ENCODE peak calls at places on chromosomes 13 and 19, in ten cellular contexts. One of them, this sample, is unnamed.

GRCh38 chr19:41575998-41576397 is at the start of gene CEACAM21:
- DNase-seq in NCI-H1092: no peak
- DNase-seq in RWPE1: no peak
- DNase-seq in dermis microvascular lymphatic vessel endothelial cell: peak
- DNase-seq in fibroblast of gingiva: no peak
- DNase-seq in activated naive CD4-positive, alpha-beta T cell treated with anti-CD3 and anti-CD28 coated beads, Interleukin-2, amount 50 U/mL, for 16 hours: peak
- DNase-seq in activated CD8-positive, alpha-beta memory T cell treated with anti-CD3 and anti-CD28 coated beads for 1 hour: no peak
- DNase-seq in foreskin fibroblast: no peak
- DNase-seq in heart left ventricle: peak
- DNase-seq in neural crest cell: no peak
- DNase-seq in this sample: no peak

GRCh38 chr19:35555301-35556005 is 8.0 kb downstream of the ATP4A start:
- DNase-seq in dermis microvascular lymphatic vessel endothelial cell: peak
- DNase-seq in activated CD8-positive, alpha-beta memory T cell treated with anti-CD3 and anti-CD28 coated beads for 1 hour: no peak
- DNase-seq in heart left ventricle: no peak
- DNase-seq in activated naive CD4-positive, alpha-beta T cell treated with anti-CD3 and anti-CD28 coated beads, Interleukin-2, amount 50 U/mL, for 16 hours: no peak
- DNase-seq in fibroblast of gingiva: no peak
- DNase-seq in NCI-H1092: no peak
- DNase-seq in foreskin fibroblast: peak
- DNase-seq in neural crest cell: no peak
- DNase-seq in RWPE1: no peak
- DNase-seq in this sample: no peak

GRCh38 chr19:42601811-42602443 is 7.2 kb upstream of the CEACAM8 start:
- DNase-seq in activated CD8-positive, alpha-beta memory T cell treated with anti-CD3 and anti-CD28 coated beads for 1 hour: no peak
- DNase-seq in fibroblast of gingiva: no peak
- DNase-seq in RWPE1: peak
- DNase-seq in neural crest cell: peak
- DNase-seq in dermis microvascular lymphatic vessel endothelial cell: peak
- DNase-seq in heart left ventricle: no peak
- DNase-seq in activated naive CD4-positive, alpha-beta T cell treated with anti-CD3 and anti-CD28 coated beads, Interleukin-2, amount 50 U/mL, for 16 hours: no peak
- DNase-seq in NCI-H1092: no peak
- DNase-seq in foreskin fibroblast: peak
- DNase-seq in this sample: no peak

GRCh38 chr13:108690726-108691125 is 61.3 kb downstream of the MYO16 start:
- DNase-seq in fibroblast of gingiva: no peak
- DNase-seq in activated CD8-positive, alpha-beta memory T cell treated with anti-CD3 and anti-CD28 coated beads for 1 hour: no peak
- DNase-seq in dermis microvascular lymphatic vessel endothelial cell: no peak
- DNase-seq in heart left ventricle: no peak
- DNase-seq in activated naive CD4-positive, alpha-beta T cell treated with anti-CD3 and anti-CD28 coated beads, Interleukin-2, amount 50 U/mL, for 16 hours: no peak
- DNase-seq in foreskin fibroblast: no peak
- DNase-seq in RWPE1: no peak
- DNase-seq in neural crest cell: no peak
- DNase-seq in NCI-H1092: no peak
- DNase-seq in this sample: no peak

GRCh38 chr19:35509018-35509652 is 4.3 kb downstream of the DMKN start:
- DNase-seq in dermis microvascular lymphatic vessel endothelial cell: no peak
- DNase-seq in foreskin fibroblast: no peak
- DNase-seq in fibroblast of gingiva: no peak
- DNase-seq in activated naive CD4-positive, alpha-beta T cell treated with anti-CD3 and anti-CD28 coated beads, Interleukin-2, amount 50 U/mL, for 16 hours: peak
- DNase-seq in RWPE1: peak
- DNase-seq in neural crest cell: no peak
- DNase-seq in activated CD8-positive, alpha-beta memory T cell treated with anti-CD3 and anti-CD28 coated beads for 1 hour: no peak
- DNase-seq in NCI-H1092: no peak
- DNase-seq in heart left ventricle: no peak
- DNase-seq in this sample: no peak

GRCh38 chr13:50574731-50575130 is 268.8 kb downstream of the DLEU7 start:
- DNase-seq in RWPE1: no peak
- DNase-seq in heart left ventricle: no peak
- DNase-seq in NCI-H1092: no peak
- DNase-seq in activated naive CD4-positive, alpha-beta T cell treated with anti-CD3 and anti-CD28 coated beads, Interleukin-2, amount 50 U/mL, for 16 hours: no peak
- DNase-seq in foreskin fibroblast: peak
- DNase-seq in neural crest cell: no peak
- DNase-seq in fibroblast of gingiva: no peak
- DNase-seq in activated CD8-positive, alpha-beta memory T cell treated with anti-CD3 and anti-CD28 coated beads for 1 hour: no peak
- DNase-seq in dermis microvascular lymphatic vessel endothelial cell: no peak
- DNase-seq in this sample: no peak

GRCh38 chr19:55537741-55538111 is 793 bp upstream of the SBK2 start:
- DNase-seq in dermis microvascular lymphatic vessel endothelial cell: no peak
- DNase-seq in fibroblast of gingiva: no peak
- DNase-seq in heart left ventricle: no peak
- DNase-seq in activated CD8-positive, alpha-beta memory T cell treated with anti-CD3 and anti-CD28 coated beads for 1 hour: no peak
- DNase-seq in NCI-H1092: no peak
- DNase-seq in foreskin fibroblast: peak
- DNase-seq in neural crest cell: no peak
- DNase-seq in activated naive CD4-positive, alpha-beta T cell treated with anti-CD3 and anti-CD28 coated beads, Interleukin-2, amount 50 U/mL, for 16 hours: no peak
- DNase-seq in RWPE1: no peak
- DNase-seq in this sample: no peak

GRCh38 chr13:29808264-29808663 is 42.2 kb downstream of the UBL3 start:
- DNase-seq in dermis microvascular lymphatic vessel endothelial cell: no peak
- DNase-seq in RWPE1: no peak
- DNase-seq in heart left ventricle: no peak
- DNase-seq in fibroblast of gingiva: no peak
- DNase-seq in activated CD8-positive, alpha-beta memory T cell treated with anti-CD3 and anti-CD28 coated beads for 1 hour: no peak
- DNase-seq in activated naive CD4-positive, alpha-beta T cell treated with anti-CD3 and anti-CD28 coated beads, Interleukin-2, amount 50 U/mL, for 16 hours: no peak
- DNase-seq in neural crest cell: no peak
- DNase-seq in foreskin fibroblast: no peak
- DNase-seq in NCI-H1092: no peak
- DNase-seq in this sample: no peak

GRCh38 chr13:111267784-111268183 is 52.7 kb upstream of the TEX29 start:
- DNase-seq in RWPE1: no peak
- DNase-seq in dermis microvascular lymphatic vessel endothelial cell: no peak
- DNase-seq in NCI-H1092: no peak
- DNase-seq in foreskin fibroblast: peak
- DNase-seq in fibroblast of gingiva: no peak
- DNase-seq in heart left ventricle: no peak
- DNase-seq in activated CD8-positive, alpha-beta memory T cell treated with anti-CD3 and anti-CD28 coated beads for 1 hour: no peak
- DNase-seq in neural crest cell: no peak
- DNase-seq in activated naive CD4-positive, alpha-beta T cell treated with anti-CD3 and anti-CD28 coated beads, Interleukin-2, amount 50 U/mL, for 16 hours: no peak
- DNase-seq in this sample: no peak

GRCh38 chr19:5150902-5151741 is 182.2 kb downstream of the KDM4B start:
- DNase-seq in activated CD8-positive, alpha-beta memory T cell treated with anti-CD3 and anti-CD28 coated beads for 1 hour: no peak
- DNase-seq in fibroblast of gingiva: no peak
- DNase-seq in activated naive CD4-positive, alpha-beta T cell treated with anti-CD3 and anti-CD28 coated beads, Interleukin-2, amount 50 U/mL, for 16 hours: no peak
- DNase-seq in foreskin fibroblast: no peak
- DNase-seq in heart left ventricle: no peak
- DNase-seq in neural crest cell: no peak
- DNase-seq in NCI-H1092: no peak
- DNase-seq in dermis microvascular lymphatic vessel endothelial cell: no peak
- DNase-seq in RWPE1: no peak
- DNase-seq in this sample: no peak

GRCh38 chr19:48910803-48911202 is 10.7 kb downstream of the NUCB1 start:
- DNase-seq in activated naive CD4-positive, alpha-beta T cell treated with anti-CD3 and anti-CD28 coated beads, Interleukin-2, amount 50 U/mL, for 16 hours: no peak
- DNase-seq in NCI-H1092: no peak
- DNase-seq in fibroblast of gingiva: no peak
- DNase-seq in neural crest cell: no peak
- DNase-seq in heart left ventricle: no peak
- DNase-seq in activated CD8-positive, alpha-beta memory T cell treated with anti-CD3 and anti-CD28 coated beads for 1 hour: no peak
- DNase-seq in dermis microvascular lymphatic vessel endothelial cell: no peak
- DNase-seq in RWPE1: no peak
- DNase-seq in foreskin fibroblast: no peak
- DNase-seq in this sample: no peak

GRCh38 chr13:78958019-78958418 is 299.1 kb upstream of the OBI1 start:
- DNase-seq in dermis microvascular lymphatic vessel endothelial cell: no peak
- DNase-seq in neural crest cell: no peak
- DNase-seq in activated naive CD4-positive, alpha-beta T cell treated with anti-CD3 and anti-CD28 coated beads, Interleukin-2, amount 50 U/mL, for 16 hours: no peak
- DNase-seq in activated CD8-positive, alpha-beta memory T cell treated with anti-CD3 and anti-CD28 coated beads for 1 hour: no peak
- DNase-seq in RWPE1: no peak
- DNase-seq in NCI-H1092: no peak
- DNase-seq in foreskin fibroblast: no peak
- DNase-seq in heart left ventricle: no peak
- DNase-seq in fibroblast of gingiva: no peak
- DNase-seq in this sample: no peak

GRCh38 chr19:48635966-48636858 is 967 bp downstream of the DBP start:
- DNase-seq in activated naive CD4-positive, alpha-beta T cell treated with anti-CD3 and anti-CD28 coated beads, Interleukin-2, amount 50 U/mL, for 16 hours: no peak
- DNase-seq in activated CD8-positive, alpha-beta memory T cell treated with anti-CD3 and anti-CD28 coated beads for 1 hour: no peak
- DNase-seq in heart left ventricle: no peak
- DNase-seq in dermis microvascular lymphatic vessel endothelial cell: no peak
- DNase-seq in fibroblast of gingiva: no peak
- DNase-seq in foreskin fibroblast: no peak
- DNase-seq in NCI-H1092: peak
- DNase-seq in RWPE1: no peak
- DNase-seq in neural crest cell: no peak
- DNase-seq in this sample: no peak

GRCh38 chr13:82803341-82803740 is 1078.9 kb downstream of the SLITRK1 start:
- DNase-seq in heart left ventricle: no peak
- DNase-seq in activated naive CD4-positive, alpha-beta T cell treated with anti-CD3 and anti-CD28 coated beads, Interleukin-2, amount 50 U/mL, for 16 hours: no peak
- DNase-seq in neural crest cell: no peak
- DNase-seq in fibroblast of gingiva: peak
- DNase-seq in dermis microvascular lymphatic vessel endothelial cell: no peak
- DNase-seq in NCI-H1092: no peak
- DNase-seq in foreskin fibroblast: peak
- DNase-seq in RWPE1: no peak
- DNase-seq in activated CD8-positive, alpha-beta memory T cell treated with anti-CD3 and anti-CD28 coated beads for 1 hour: no peak
- DNase-seq in this sample: no peak

GRCh38 chr13:106186366-106187030 is 349.0 kb downstream of the EFNB2 start:
- DNase-seq in foreskin fibroblast: peak
- DNase-seq in NCI-H1092: no peak
- DNase-seq in activated naive CD4-positive, alpha-beta T cell treated with anti-CD3 and anti-CD28 coated beads, Interleukin-2, amount 50 U/mL, for 16 hours: no peak
- DNase-seq in heart left ventricle: no peak
- DNase-seq in RWPE1: no peak
- DNase-seq in fibroblast of gingiva: no peak
- DNase-seq in activated CD8-positive, alpha-beta memory T cell treated with anti-CD3 and anti-CD28 coated beads for 1 hour: no peak
- DNase-seq in neural crest cell: no peak
- DNase-seq in dermis microvascular lymphatic vessel endothelial cell: no peak
- DNase-seq in this sample: no peak

GRCh38 chr13:21537105-21537504 is 66.9 kb downstream of the MICU2 start:
- DNase-seq in neural crest cell: no peak
- DNase-seq in NCI-H1092: no peak
- DNase-seq in heart left ventricle: no peak
- DNase-seq in activated CD8-positive, alpha-beta memory T cell treated with anti-CD3 and anti-CD28 coated beads for 1 hour: no peak
- DNase-seq in foreskin fibroblast: peak
- DNase-seq in activated naive CD4-positive, alpha-beta T cell treated with anti-CD3 and anti-CD28 coated beads, Interleukin-2, amount 50 U/mL, for 16 hours: no peak
- DNase-seq in fibroblast of gingiva: no peak
- DNase-seq in RWPE1: no peak
- DNase-seq in dermis microvascular lymphatic vessel endothelial cell: no peak
- DNase-seq in this sample: no peak

GRCh38 chr19:58196911-58197616 is 14.2 kb downstream of the ZNF274 start:
- DNase-seq in foreskin fibroblast: peak
- DNase-seq in activated naive CD4-positive, alpha-beta T cell treated with anti-CD3 and anti-CD28 coated beads, Interleukin-2, amount 50 U/mL, for 16 hours: no peak
- DNase-seq in dermis microvascular lymphatic vessel endothelial cell: peak
- DNase-seq in heart left ventricle: no peak
- DNase-seq in fibroblast of gingiva: peak
- DNase-seq in neural crest cell: no peak
- DNase-seq in NCI-H1092: no peak
- DNase-seq in RWPE1: no peak
- DNase-seq in activated CD8-positive, alpha-beta memory T cell treated with anti-CD3 and anti-CD28 coated beads for 1 hour: no peak
- DNase-seq in this sample: no peak

GRCh38 chr13:86856996-86857395 is 814.2 kb upstream of the SLITRK5 start:
- DNase-seq in neural crest cell: no peak
- DNase-seq in RWPE1: no peak
- DNase-seq in activated naive CD4-positive, alpha-beta T cell treated with anti-CD3 and anti-CD28 coated beads, Interleukin-2, amount 50 U/mL, for 16 hours: no peak
- DNase-seq in heart left ventricle: no peak
- DNase-seq in dermis microvascular lymphatic vessel endothelial cell: no peak
- DNase-seq in NCI-H1092: no peak
- DNase-seq in activated CD8-positive, alpha-beta memory T cell treated with anti-CD3 and anti-CD28 coated beads for 1 hour: no peak
- DNase-seq in fibroblast of gingiva: peak
- DNase-seq in foreskin fibroblast: no peak
- DNase-seq in this sample: no peak

GRCh38 chr13:58804832-58805231 is 1173.3 kb downstream of the PCDH17 start:
- DNase-seq in dermis microvascular lymphatic vessel endothelial cell: no peak
- DNase-seq in neural crest cell: no peak
- DNase-seq in heart left ventricle: no peak
- DNase-seq in RWPE1: no peak
- DNase-seq in fibroblast of gingiva: no peak
- DNase-seq in NCI-H1092: no peak
- DNase-seq in activated naive CD4-positive, alpha-beta T cell treated with anti-CD3 and anti-CD28 coated beads, Interleukin-2, amount 50 U/mL, for 16 hours: no peak
- DNase-seq in foreskin fibroblast: no peak
- DNase-seq in activated CD8-positive, alpha-beta memory T cell treated with anti-CD3 and anti-CD28 coated beads for 1 hour: no peak
- DNase-seq in this sample: no peak

GRCh38 chr19:35551091-35551810 is 5.8 kb downstream of the TMEM147 start:
- DNase-seq in activated naive CD4-positive, alpha-beta T cell treated with anti-CD3 and anti-CD28 coated beads, Interleukin-2, amount 50 U/mL, for 16 hours: no peak
- DNase-seq in RWPE1: no peak
- DNase-seq in heart left ventricle: no peak
- DNase-seq in activated CD8-positive, alpha-beta memory T cell treated with anti-CD3 and anti-CD28 coated beads for 1 hour: no peak
- DNase-seq in neural crest cell: no peak
- DNase-seq in dermis microvascular lymphatic vessel endothelial cell: no peak
- DNase-seq in fibroblast of gingiva: no peak
- DNase-seq in foreskin fibroblast: no peak
- DNase-seq in NCI-H1092: no peak
- DNase-seq in this sample: no peak

GRCh38 chr13:78876915-78877549 is 218.1 kb upstream of the OBI1 start:
- DNase-seq in activated naive CD4-positive, alpha-beta T cell treated with anti-CD3 and anti-CD28 coated beads, Interleukin-2, amount 50 U/mL, for 16 hours: no peak
- DNase-seq in NCI-H1092: no peak
- DNase-seq in foreskin fibroblast: no peak
- DNase-seq in neural crest cell: no peak
- DNase-seq in heart left ventricle: no peak
- DNase-seq in fibroblast of gingiva: no peak
- DNase-seq in RWPE1: no peak
- DNase-seq in dermis microvascular lymphatic vessel endothelial cell: no peak
- DNase-seq in activated CD8-positive, alpha-beta memory T cell treated with anti-CD3 and anti-CD28 coated beads for 1 hour: no peak
- DNase-seq in this sample: no peak

GRCh38 chr19:18636969-18637629 is at the start of gene KLHL26:
- DNase-seq in dermis microvascular lymphatic vessel endothelial cell: no peak
- DNase-seq in NCI-H1092: no peak
- DNase-seq in neural crest cell: no peak
- DNase-seq in fibroblast of gingiva: no peak
- DNase-seq in foreskin fibroblast: no peak
- DNase-seq in activated naive CD4-positive, alpha-beta T cell treated with anti-CD3 and anti-CD28 coated beads, Interleukin-2, amount 50 U/mL, for 16 hours: no peak
- DNase-seq in RWPE1: no peak
- DNase-seq in heart left ventricle: no peak
- DNase-seq in activated CD8-positive, alpha-beta memory T cell treated with anti-CD3 and anti-CD28 coated beads for 1 hour: no peak
- DNase-seq in this sample: no peak

GRCh38 chr19:40610396-40611064 is 9.4 kb downstream of the LTBP4 start:
- DNase-seq in heart left ventricle: peak
- DNase-seq in RWPE1: no peak
- DNase-seq in dermis microvascular lymphatic vessel endothelial cell: no peak
- DNase-seq in fibroblast of gingiva: peak
- DNase-seq in NCI-H1092: no peak
- DNase-seq in activated CD8-positive, alpha-beta memory T cell treated with anti-CD3 and anti-CD28 coated beads for 1 hour: no peak
- DNase-seq in neural crest cell: no peak
- DNase-seq in foreskin fibroblast: peak
- DNase-seq in activated naive CD4-positive, alpha-beta T cell treated with anti-CD3 and anti-CD28 coated beads, Interleukin-2, amount 50 U/mL, for 16 hours: peak
- DNase-seq in this sample: no peak

GRCh38 chr13:110882972-110883371 is 31.9 kb downstream of the ANKRD10 start:
- DNase-seq in dermis microvascular lymphatic vessel endothelial cell: no peak
- DNase-seq in fibroblast of gingiva: no peak
- DNase-seq in RWPE1: no peak
- DNase-seq in activated CD8-positive, alpha-beta memory T cell treated with anti-CD3 and anti-CD28 coated beads for 1 hour: no peak
- DNase-seq in heart left ventricle: no peak
- DNase-seq in NCI-H1092: no peak
- DNase-seq in foreskin fibroblast: peak
- DNase-seq in neural crest cell: no peak
- DNase-seq in activated naive CD4-positive, alpha-beta T cell treated with anti-CD3 and anti-CD28 coated beads, Interleukin-2, amount 50 U/mL, for 16 hours: no peak
- DNase-seq in this sample: no peak

GRCh38 chr13:113848431-113849260 is 15.2 kb downstream of the GAS6 start:
- DNase-seq in foreskin fibroblast: no peak
- DNase-seq in dermis microvascular lymphatic vessel endothelial cell: no peak
- DNase-seq in NCI-H1092: no peak
- DNase-seq in heart left ventricle: no peak
- DNase-seq in activated CD8-positive, alpha-beta memory T cell treated with anti-CD3 and anti-CD28 coated beads for 1 hour: no peak
- DNase-seq in RWPE1: peak
- DNase-seq in fibroblast of gingiva: no peak
- DNase-seq in neural crest cell: no peak
- DNase-seq in activated naive CD4-positive, alpha-beta T cell treated with anti-CD3 and anti-CD28 coated beads, Interleukin-2, amount 50 U/mL, for 16 hours: no peak
- DNase-seq in this sample: no peak

GRCh38 chr13:32555613-32556012 is 17.0 kb upstream of the N4BP2L2 start:
- DNase-seq in RWPE1: no peak
- DNase-seq in activated naive CD4-positive, alpha-beta T cell treated with anti-CD3 and anti-CD28 coated beads, Interleukin-2, amount 50 U/mL, for 16 hours: no peak
- DNase-seq in activated CD8-positive, alpha-beta memory T cell treated with anti-CD3 and anti-CD28 coated beads for 1 hour: no peak
- DNase-seq in neural crest cell: no peak
- DNase-seq in NCI-H1092: no peak
- DNase-seq in heart left ventricle: no peak
- DNase-seq in dermis microvascular lymphatic vessel endothelial cell: no peak
- DNase-seq in foreskin fibroblast: no peak
- DNase-seq in fibroblast of gingiva: no peak
- DNase-seq in this sample: no peak

GRCh38 chr19:44282846-44283245 is 22.0 kb downstream of the ZNF235 start:
- DNase-seq in dermis microvascular lymphatic vessel endothelial cell: no peak
- DNase-seq in foreskin fibroblast: peak
- DNase-seq in activated naive CD4-positive, alpha-beta T cell treated with anti-CD3 and anti-CD28 coated beads, Interleukin-2, amount 50 U/mL, for 16 hours: no peak
- DNase-seq in NCI-H1092: no peak
- DNase-seq in heart left ventricle: no peak
- DNase-seq in fibroblast of gingiva: no peak
- DNase-seq in neural crest cell: no peak
- DNase-seq in RWPE1: peak
- DNase-seq in activated CD8-positive, alpha-beta memory T cell treated with anti-CD3 and anti-CD28 coated beads for 1 hour: no peak
- DNase-seq in this sample: no peak

GRCh38 chr13:110886475-110887241 is 28.2 kb downstream of the ANKRD10 start:
- DNase-seq in activated CD8-positive, alpha-beta memory T cell treated with anti-CD3 and anti-CD28 coated beads for 1 hour: no peak
- DNase-seq in heart left ventricle: no peak
- DNase-seq in fibroblast of gingiva: no peak
- DNase-seq in neural crest cell: no peak
- DNase-seq in foreskin fibroblast: no peak
- DNase-seq in NCI-H1092: no peak
- DNase-seq in dermis microvascular lymphatic vessel endothelial cell: no peak
- DNase-seq in activated naive CD4-positive, alpha-beta T cell treated with anti-CD3 and anti-CD28 coated beads, Interleukin-2, amount 50 U/mL, for 16 hours: no peak
- DNase-seq in RWPE1: no peak
- DNase-seq in this sample: no peak